ENCODE peak calls at places on chromosomes 5 and 9, in six cellular contexts. V, X, W, U, E and K are unnamed samples.

GRCh38 chr5:174535691-174536090 is 188.7 kb upstream of the MSX2 start:
- DNase-seq in U (no peak), W (no peak), X (peak; percentile 45), V (no peak), E (no peak), K (no peak)

GRCh38 chr5:76521240-76521758 is 101.9 kb downstream of the F2RL2 start:
- DNase-seq in E (no peak), W (no peak), X (peak; percentile 26), V (no peak), U (no peak), K (no peak)

GRCh38 chr5:107389130-107389553 is 281.6 kb downstream of the EFNA5 start:
- DNase-seq in X (peak; percentile 54), U (no peak), E (no peak), W (no peak), V (no peak), K (no peak)

GRCh38 chr5:73812457-73812856 is 186.5 kb downstream of the ARHGEF28 start:
- DNase-seq in X (no peak), U (no peak), E (no peak), W (no peak), V (no peak), K (no peak)

GRCh38 chr9:31119882-31120481 is 1264.5 kb upstream of the ACO1 start:
- DNase-seq in W (no peak), V (peak; percentile 23), X (no peak), U (no peak), E (no peak), K (no peak)

GRCh38 chr5:50738864-50739263 is 72.4 kb downstream of the PARP8 start:
- DNase-seq in E (no peak), X (no peak), V (no peak), U (no peak), W (no peak), K (no peak)

GRCh38 chr5:89120719-89121118 is 237.7 kb upstream of the MEF2C start:
- DNase-seq in U (no peak), W (peak; percentile 42), V (peak; percentile 13), X (no peak), E (no peak), K (peak; percentile 35)

GRCh38 chr9:120413121-120414048 is 166.6 kb downstream of the CDK5RAP2 start:
- DNase-seq in W (no peak), V (no peak), X (no peak), U (no peak), E (no peak), K (no peak)

GRCh38 chr5:168313596-168314204 is 22.3 kb downstream of the WWC1 start:
- DNase-seq in V (no peak), U (no peak), E (no peak), W (no peak), X (no peak), K (no peak)

GRCh38 chr9:127778280-127779135 is at the start of gene SH2D3C:
- DNase-seq in X (no peak), E (no peak), W (no peak), U (peak; percentile 67), V (no peak), K (no peak)

GRCh38 chr9:116736406-116736805 is 49.3 kb downstream of the TRIM32 start:
- DNase-seq in W (no peak), X (no peak), E (no peak), U (no peak), V (no peak), K (no peak)

GRCh38 chr5:86929123-86929766 is 311.5 kb downstream of the COX7C start:
- DNase-seq in X (no peak), E (no peak), V (no peak), U (no peak), W (no peak), K (no peak)

GRCh38 chr5:75660678-75661465 is 49.6 kb downstream of the ANKDD1B start:
- DNase-seq in X (no peak), E (no peak), V (no peak), W (no peak), U (no peak), K (no peak)

GRCh38 chr5:40386293-40386692 is 293.4 kb upstream of the PTGER4 start:
- DNase-seq in X (peak; percentile 55), V (no peak), U (no peak), W (no peak), E (no peak), K (no peak)

GRCh38 chr9:129473523-129474244 is 147.2 kb downstream of the C9orf50 start:
- DNase-seq in U (no peak), X (peak; percentile 58), W (no peak), V (no peak), E (peak; percentile 66), K (peak; percentile 92)

GRCh38 chr5:131786036-131786435 is 10.8 kb downstream of the FNIP1 start:
- DNase-seq in X (no peak), V (no peak), W (no peak), E (no peak), U (no peak), K (no peak)

GRCh38 chr9:123368023-123368422 is 12.0 kb downstream of the CRB2 start:
- DNase-seq in W (no peak), V (no peak), E (no peak), X (no peak), U (no peak), K (no peak)

GRCh38 chr5:112697301-112697700 is 40.4 kb upstream of the APC start:
- DNase-seq in E (no peak), W (no peak), X (no peak), V (no peak), U (no peak), K (no peak)

GRCh38 chr5:160105686-160106085 is 13.6 kb downstream of the PWWP2A start:
- DNase-seq in E (no peak), V (no peak), W (no peak), U (no peak), X (no peak), K (no peak)

GRCh38 chr9:33517373-33517772 is 6.7 kb upstream of the ANKRD18B start:
- DNase-seq in E (no peak), X (peak; percentile 60), V (no peak), U (no peak), W (no peak), K (no peak)

GRCh38 chr9:88722753-88723152 is 187.8 kb downstream of the NXNL2 start:
- DNase-seq in U (no peak), E (no peak), W (no peak), X (peak; percentile 26), V (no peak), K (no peak)

GRCh38 chr9:92709240-92709639 is 39.3 kb upstream of the IPPK start:
- DNase-seq in E (no peak), X (no peak), W (no peak), V (no peak), U (no peak), K (no peak)

GRCh38 chr9:91833096-91833877 is 116.7 kb downstream of the ROR2 start:
- DNase-seq in W (no peak), X (no peak), V (no peak), U (no peak), E (no peak), K (peak; percentile 56)

GRCh38 chr5:74289238-74289637 is 351.3 kb downstream of the ENC1 start:
- DNase-seq in V (no peak), X (no peak), U (no peak), W (no peak), E (no peak), K (no peak)

GRCh38 chr5:57505640-57506039 is 23.0 kb upstream of the ACTBL2 start:
- DNase-seq in W (no peak), X (no peak), V (no peak), U (no peak), E (no peak), K (no peak)

GRCh38 chr9:26779072-26779471 is 113.5 kb downstream of the CAAP1 start:
- DNase-seq in V (no peak), X (peak; percentile 5), W (no peak), E (no peak), U (no peak), K (no peak)

GRCh38 chr5:57736716-57737115 is 254.1 kb upstream of the ACTBL2 start:
- DNase-seq in W (no peak), X (no peak), E (no peak), V (no peak), U (no peak), K (no peak)

GRCh38 chr5:143887302-143887638 is 75.3 kb downstream of the HMHB1 start:
- DNase-seq in W (peak; percentile 45), U (peak; percentile 46), V (no peak), E (peak; percentile 21), X (peak; percentile 49), K (peak; percentile 69)
- H3K36me3 ChIP-seq in W (no peaks in the 10 kb centered on the region), U (no peaks in the 10 kb centered on the region), V (no peaks in the 10 kb centered on the region), E (no peaks in the 10 kb centered on the region), X (no peaks in the 10 kb centered on the region), K (no peaks in the 10 kb centered on the region)

GRCh38 chr9:124757589-124757988 is 13.5 kb downstream of the NR6A1 start:
- DNase-seq in W (no peak), V (no peak), E (no peak), X (no peak), U (no peak), K (no peak)
- H3K4me3 ChIP-seq in W (no peak overlapping the region), V (no peak overlapping the region), E (no peak overlapping the region), X (no peak overlapping the region), U (peak overlapping the region; percentile 2), K (no peak overlapping the region)

DNA sequence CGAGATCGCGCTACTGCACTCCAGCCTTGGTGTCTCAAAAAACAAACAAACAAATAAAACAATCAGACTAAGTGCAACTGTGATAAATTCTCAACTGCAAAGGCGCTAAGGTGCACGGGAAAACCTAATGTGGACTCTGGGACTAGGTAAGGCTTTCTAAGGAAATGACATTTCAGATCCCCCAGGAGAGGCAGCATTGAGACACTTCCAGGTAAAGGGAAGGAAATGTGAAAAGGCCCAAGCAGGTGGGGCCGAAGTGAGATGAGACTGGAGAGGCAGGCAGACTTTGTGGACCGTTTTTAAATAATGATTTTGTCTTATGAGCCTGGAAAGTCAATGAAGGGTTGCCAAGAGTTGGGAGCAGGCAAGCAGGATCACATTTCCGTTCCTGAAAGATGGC is 1.9 kb upstream of the APBA1 start:
- DNase-seq in X (no peak), V (no peak), E (no peak), U (no peak), W (no peak), K (no peak)
- TF ChIP-seq CTCF in X (no peak), V (no peak), E (no peak), U (no peak), W (no peak), K (no peak)

GRCh38 chr5:17248999-17249634 is 31.7 kb downstream of the BASP1 start:
- DNase-seq in E (no peak), U (no peak), V (no peak), W (no peak), X (peak; percentile 99), K (peak; percentile 69)
- H3K36me3 ChIP-seq in E (no peaks in the 10 kb centered on the region), U (no peaks in the 10 kb centered on the region), V (no peaks in the 10 kb centered on the region), W (no peaks in the 10 kb centered on the region), X (peaks cover 15% of the 10 kb centered on the region), K (no peaks in the 10 kb centered on the region)

GRCh38 chr9:121746411-121746810 is 95.0 kb downstream of the DAB2IP start:
- DNase-seq in V (no peak), X (no peak), E (no peak), U (no peak), W (no peak), K (no peak)

GRCh38 chr9:121744002-121744686 is 92.7 kb downstream of the DAB2IP start:
- DNase-seq in W (peak; percentile 57), U (peak; percentile 65), E (no peak), X (peak; percentile 43), V (peak; percentile 66), K (peak; percentile 90)

GRCh38 chr9:121743441-121744001 is 92.1 kb downstream of the DAB2IP start:
- DNase-seq in U (peak; percentile 87), W (peak; percentile 87), X (peak; percentile 89), E (peak; percentile 81), V (peak; percentile 88), K (peak; percentile 96)

GRCh38 chr9:121745396-121745695 is 93.9 kb downstream of the DAB2IP start:
- DNase-seq in E (no peak), X (no peak), W (no peak), V (no peak), U (no peak), K (no peak)

GRCh38 chr9:121744687-121745395 is 93.4 kb downstream of the DAB2IP start:
- DNase-seq in V (no peak), E (no peak), U (no peak), X (peak; percentile 73), W (no peak), K (no peak)
- H3K4me3 ChIP-seq in V (peak overlapping the region; percentile 69), E (peak overlapping the region; percentile 49), U (peak overlapping the region; percentile 76), X (no peak overlapping the region), W (no peak overlapping the region), K (peak overlapping the region; percentile 61)